ENCODE peak calls at places on chromosome 7, in four cellular contexts. W, L, I and T are unnamed samples.

GRCh38 chr7:78490526-78490925 is 692.0 kb downstream of the PHTF2 start:
- DNase-seq in I (no peak), L (no peak), W (no peak), T (no peak)

GRCh38 chr7:116582806-116583444 is 58.1 kb downstream of the CAV1 start:
- DNase-seq in I (no peak), L (peak), W (no peak), T (no peak)

GRCh38 chr7:19262794-19263193 is 117.6 kb upstream of the FERD3L start:
- DNase-seq in L (no peak), I (no peak), W (no peak), T (no peak)

GRCh38 chr7:136685506-136685905 is 182.9 kb upstream of the CHRM2 start:
- DNase-seq in I (no peak), L (peak), W (no peak), T (peak)

GRCh38 chr7:93622036-93622714 is 47.7 kb upstream of the CALCR start:
- DNase-seq in I (no peak), L (peak), W (peak), T (peak)

GRCh38 chr7:16926283-16926682 is 44.5 kb upstream of the AGR3 start:
- DNase-seq in W (no peak), I (no peak), L (peak), T (no peak)

GRCh38 chr7:4631664-4632171 is 50.4 kb upstream of the FOXK1 start:
- DNase-seq in I (peak), L (peak), W (peak), T (peak)

GRCh38 chr7:42319631-42320030 is 82.6 kb upstream of the GLI3 start:
- DNase-seq in I (no peak), W (no peak), L (no peak), T (no peak)

GRCh38 chr7:95772771-95773581 is 622 bp downstream of the DYNC1I1 start:
- DNase-seq in L (peak), I (peak), W (peak), T (no peak)

GRCh38 chr7:105742787-105743186 is 133.6 kb downstream of the ATXN7L1 start:
- DNase-seq in I (no peak), L (no peak), W (no peak), T (no peak)

GRCh38 chr7:105734233-105734632 is 142.2 kb downstream of the ATXN7L1 start:
- DNase-seq in W (no peak), I (no peak), L (no peak), T (no peak)

GRCh38 chr7:105743351-105743812 is 133.0 kb downstream of the ATXN7L1 start:
- DNase-seq in I (no peak), L (no peak), W (no peak), T (no peak)

GRCh38 chr7:105741993-105742392 is 134.4 kb downstream of the ATXN7L1 start:
- DNase-seq in W (no peak), I (no peak), L (no peak), T (no peak)

GRCh38 chr7:105738133-105738532 is 138.3 kb downstream of the ATXN7L1 start:
- DNase-seq in I (no peak), W (no peak), L (no peak), T (no peak)
- TF ChIP-seq CTCF in I (no peak), W (no peak), L (peak), T (no peak)

DNA sequence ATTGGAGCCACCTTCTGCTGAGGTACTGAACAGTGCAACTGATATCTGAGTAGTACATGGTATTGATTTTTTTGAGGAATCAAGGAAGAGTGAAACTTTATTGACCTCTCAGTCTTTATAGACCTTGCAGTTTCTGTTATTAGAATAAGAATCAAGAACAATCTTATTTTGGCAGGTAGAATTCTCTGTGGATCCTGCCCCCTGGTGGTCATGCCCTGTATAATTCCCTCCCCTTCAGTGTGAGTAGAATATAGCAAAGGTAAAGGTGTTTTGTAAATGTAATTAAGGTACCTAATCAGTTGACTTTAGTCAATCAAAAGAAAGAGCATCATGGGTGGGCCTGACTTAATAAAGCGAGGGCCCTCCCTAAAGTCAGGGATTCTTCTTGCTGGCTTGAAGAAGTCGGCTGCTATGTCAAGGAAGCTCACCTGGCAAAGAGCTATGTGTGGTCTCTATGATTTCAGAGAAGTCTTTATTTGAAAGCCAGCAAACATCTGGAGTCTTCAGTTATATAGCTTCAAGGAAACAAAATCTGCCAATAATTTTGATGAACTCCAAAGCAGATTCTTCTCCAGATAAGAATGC is 142.8 kb downstream of the LSM5 start:
- DNase-seq in L (peak), W (peak), I (no peak), T (peak)
- TF ChIP-seq CTCF in L (peak), W (peak), I (peak), T (peak)

GRCh38 chr7:26618898-26619297 is 245.5 kb downstream of the SKAP2 start:
- DNase-seq in L (no peak), W (no peak), I (no peak), T (no peak)

GRCh38 chr7:26617066-26617465 is 247.3 kb downstream of the SKAP2 start:
- DNase-seq in L (no peak), I (no peak), W (no peak), T (no peak)

GRCh38 chr7:26618458-26618857 is 245.9 kb downstream of the SKAP2 start:
- DNase-seq in I (no peak), W (no peak), L (no peak), T (no peak)

GRCh38 chr7:26619348-26619747 is 245.0 kb downstream of the SKAP2 start:
- DNase-seq in L (no peak), I (no peak), W (no peak), T (no peak)

DNA sequence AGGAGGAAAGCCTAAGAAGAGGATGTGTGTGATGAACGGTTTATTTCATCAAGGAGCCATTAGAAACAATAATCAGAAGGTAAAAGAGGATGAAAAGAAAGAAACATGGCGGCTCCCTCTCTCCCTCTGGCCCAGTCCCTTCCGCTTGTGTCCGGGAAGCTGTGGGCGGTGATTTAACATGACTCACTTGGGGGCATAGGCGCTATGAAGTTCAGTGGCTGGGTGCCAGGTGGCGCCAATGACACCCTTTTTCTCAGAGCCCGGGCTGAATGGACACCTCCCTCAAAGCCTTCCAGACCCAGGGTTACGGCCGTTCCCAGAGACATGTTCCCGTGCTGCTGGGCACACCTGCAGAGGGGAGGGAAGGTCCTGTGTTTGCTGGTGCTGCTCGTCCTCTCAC is 244.0 kb downstream of the SKAP2 start:
- DNase-seq in W (peak), L (no peak), I (no peak), T (peak)
- TF ChIP-seq CTCF in W (no peak), L (no peak), I (no peak), T (peak)

DNA sequence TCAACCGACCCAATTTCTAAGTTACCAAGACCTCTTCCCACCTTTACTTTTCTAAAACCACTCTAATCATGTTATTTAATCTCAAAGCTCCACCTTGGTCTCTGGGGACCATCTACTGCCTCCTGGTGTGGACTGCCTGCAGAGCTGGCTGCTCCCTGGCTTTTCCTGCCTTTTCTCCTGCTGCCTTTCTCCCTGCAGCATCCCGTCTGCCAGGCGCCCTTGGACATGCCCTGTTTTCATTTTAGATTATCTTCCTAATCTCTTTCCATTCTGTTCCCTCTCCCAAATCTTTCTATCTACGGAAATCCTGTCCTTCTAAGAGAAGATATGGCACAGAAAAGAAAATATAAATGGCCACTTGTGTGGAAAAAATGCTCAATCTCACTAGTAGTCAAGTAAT is 23.1 kb downstream of the TCAF1 start:
- DNase-seq in L (no peak), I (no peak), W (no peak), T (no peak)
- TF ChIP-seq CTCF in L (no peak), I (no peak), W (no peak), T (no peak)

GRCh38 chr7:51224811-51225581 is 91.6 kb downstream of the COBL start:
- DNase-seq in W (no peak), L (no peak), I (no peak), T (no peak)
- TF ChIP-seq CTCF in W (no peak), L (no peak), I (no peak), T (no peak)

GRCh38 chr7:24755096-24755495 is 2.2 kb downstream of the GSDME start:
- DNase-seq in L (no peak), W (no peak), I (no peak), T (no peak)

GRCh38 chr7:24755541-24756416 is 1.5 kb downstream of the GSDME start:
- DNase-seq in W (no peak), I (no peak), L (peak), T (no peak)

GRCh38 chr7:24756545-24756988 is 697 bp downstream of the GSDME start:
- DNase-seq in I (no peak), L (no peak), W (peak), T (no peak)

GRCh38 chr7:24756989-24757798 is at the start of gene GSDME:
- DNase-seq in L (peak), W (peak), I (peak), T (peak)

GRCh38 chr7:24757799-24758275 is 573 bp upstream of the GSDME start:
- DNase-seq in I (no peak), W (no peak), L (peak), T (no peak)
- TF ChIP-seq CTCF in I (no peak), W (no peak), L (no peak), T (no peak)

GRCh38 chr7:97418312-97418711 is 300.8 kb downstream of the SDHAF3 start:
- DNase-seq in W (no peak), L (no peak), I (no peak), T (no peak)
- TF ChIP-seq CTCF in W (no peak), L (no peak), I (no peak), T (no peak)

GRCh38 chr7:50022991-50023390 is 70.1 kb downstream of the ZPBP start:
- DNase-seq in W (no peak), L (no peak), I (no peak), T (no peak)

GRCh38 chr7:50022451-50022850 is 70.6 kb downstream of the ZPBP start:
- DNase-seq in I (no peak), L (no peak), W (no peak), T (no peak)
- TF ChIP-seq CTCF in I (no peak), L (no peak), W (no peak), T (no peak)